ENCODE peak calls at places on chromosome 19, in nine cellular contexts. T, H, G, R, S, F, K, V and Y are unnamed samples.
A peak's percentile ranks its signal among the peaks of the same experiment; 100 is the strongest.

GRCh38 chr19:13006431-13007281 is 11.4 kb downstream of the NFIX start:
- DNase-seq in T (no peak), F (no peak), K (no peak), G (no peak), S (no peak), V (no peak), H (no peak), R (no peak), Y (no peak)

GRCh38 chr19:35262101-35262761 is 6.5 kb upstream of the USF2 start:
- DNase-seq in T (peak; percentile 3), V (no peak), R (no peak), S (no peak), G (no peak), H (no peak), K (no peak), F (no peak), Y (no peak)

GRCh38 chr19:3358919-3359849 is 7.2 kb upstream of the NFIC start:
- DNase-seq in R (peak; percentile 96), S (peak; percentile 57), F (peak; percentile 51), V (peak; percentile 64), T (peak; percentile 63), G (peak; percentile 78), H (peak; percentile 79), K (no peak), Y (peak; percentile 81)

GRCh38 chr19:58330458-58330857 is 3.7 kb downstream of the ZSCAN22 start:
- DNase-seq in G (no peak), F (no peak), H (no peak), S (peak; percentile 75), R (peak; percentile 48), V (no peak), K (peak; percentile 83), T (no peak), Y (peak; percentile 41)

GRCh38 chr19:5186293-5187050 is 154.1 kb downstream of the PTPRS start:
- DNase-seq in V (no peak), K (no peak), R (no peak), H (no peak), F (no peak), T (no peak), G (no peak), S (peak; percentile 73), Y (no peak)

GRCh38 chr19:48571378-48572162 is 19.6 kb downstream of the SULT2B1 start:
- DNase-seq in V (no peak), G (no peak), F (peak; percentile 72), K (no peak), H (no peak), R (no peak), T (no peak), S (no peak), Y (no peak)

GRCh38 chr19:1566392-1567115 is 1.6 kb downstream of the MEX3D start:
- DNase-seq in V (no peak), H (no peak), G (peak; percentile 68), F (peak; percentile 48), K (peak; percentile 62), R (peak; percentile 57), T (no peak), S (peak; percentile 87), Y (no peak)

GRCh38 chr19:30719189-30719990 is 347.2 kb downstream of the ZNF536 start:
- DNase-seq in R (no peak), T (peak; percentile 7), H (no peak), G (peak; percentile 81), V (no peak), F (no peak), K (peak; percentile 36), S (peak; percentile 22), Y (peak; percentile 1)

GRCh38 chr19:35291916-35292315 is at the start of gene MAG:
- DNase-seq in G (no peak), S (no peak), F (no peak), K (no peak), V (no peak), H (no peak), R (no peak), T (no peak), Y (no peak)

GRCh38 chr19:632228-633067 is 889 bp downstream of the POLRMT start:
- DNase-seq in R (peak; percentile 74), V (no peak), T (peak; percentile 55), H (peak; percentile 57), K (peak; percentile 62), F (no peak), S (peak; percentile 62), G (no peak), Y (peak; percentile 54)

GRCh38 chr19:33286899-33287298 is 15.4 kb downstream of the CEBPA start:
- DNase-seq in K (no peak), V (peak; percentile 65), T (no peak), S (no peak), G (no peak), H (no peak), R (no peak), F (no peak), Y (no peak)

GRCh38 chr19:42576241-42576640 is 18.5 kb downstream of the CEACAM8 start:
- DNase-seq in F (no peak), V (no peak), G (no peak), H (no peak), R (no peak), S (no peak), K (no peak), T (no peak), Y (no peak)

GRCh38 chr19:518292-519231 is 11.3 kb downstream of the TPGS1 start:
- DNase-seq in V (peak; percentile 31), H (peak; percentile 66), K (no peak), S (no peak), G (no peak), F (no peak), R (peak; percentile 60), T (peak; percentile 62), Y (peak; percentile 57)

GRCh38 chr19:19447536-19448237 is 42.2 kb downstream of the GATAD2A start:
- DNase-seq in H (no peak), F (no peak), R (no peak), S (no peak), V (peak; percentile 58), K (no peak), G (no peak), T (peak; percentile 71), Y (no peak)

GRCh38 chr19:31892060-31892459 is 453.4 kb upstream of the ZNF507 start:
- DNase-seq in F (no peak), H (no peak), R (no peak), V (no peak), T (no peak), S (no peak), G (no peak), K (no peak), Y (no peak)

GRCh38 chr19:14505488-14506239 is 9.7 kb upstream of the GIPC1 start:
- DNase-seq in R (peak; percentile 84), T (peak; percentile 87), H (peak; percentile 73), F (peak; percentile 26), K (peak; percentile 89), G (no peak), V (peak; percentile 64), S (peak; percentile 84), Y (peak; percentile 65)

GRCh38 chr19:35641515-35642151 is at the start of gene ETV2:
- DNase-seq in V (peak; percentile 43), T (peak; percentile 63), R (peak; percentile 80), G (no peak), K (no peak), H (no peak), S (peak; percentile 41), F (no peak), Y (peak; percentile 63)

GRCh38 chr19:41325640-41325946 is 15.6 kb downstream of the CCDC97 start:
- DNase-seq in H (no peak), K (no peak), T (no peak), G (no peak), S (no peak), R (no peak), F (no peak), V (no peak), Y (no peak)

GRCh38 chr19:36113895-36114762 is 546 bp downstream of the POLR2I start:
- DNase-seq in T (peak; percentile 45), F (peak; percentile 74), K (no peak), H (peak; percentile 28), G (no peak), V (peak; percentile 54), R (peak; percentile 53), S (peak; percentile 24), Y (peak; percentile 60)

GRCh38 chr19:43438291-43439162 is 23.8 kb downstream of the TEX101 start:
- DNase-seq in G (peak; percentile 79), V (no peak), F (no peak), S (peak; percentile 53), H (no peak), R (no peak), T (peak; percentile 43), K (peak; percentile 29), Y (peak; percentile 63)

GRCh38 chr19:7914598-7915045 is at the start of gene TGFBR3L:
- DNase-seq in S (no peak), V (no peak), F (no peak), G (no peak), R (no peak), T (no peak), H (no peak), K (no peak), Y (no peak)

GRCh38 chr19:55958356-55958755 is 10.7 kb downstream of the NLRP8 start:
- DNase-seq in V (no peak), K (no peak), S (no peak), R (no peak), F (no peak), T (no peak), H (no peak), G (no peak), Y (no peak)

GRCh38 chr19:22427587-22428298 is 5.6 kb upstream of the ZNF98 start:
- DNase-seq in T (no peak), H (no peak), R (no peak), S (no peak), G (no peak), V (no peak), F (no peak), K (no peak), Y (no peak)

GRCh38 chr19:48218964-48219363 is 36.7 kb downstream of the CARD8 start:
- DNase-seq in T (no peak), G (no peak), V (no peak), S (no peak), F (no peak), K (no peak), R (no peak), H (no peak), Y (no peak)

GRCh38 chr19:24054044-24054935 is 32.7 kb upstream of the ZNF254 start:
- DNase-seq in V (no peak), F (no peak), G (no peak), T (no peak), R (no peak), H (no peak), K (peak; percentile 82), S (peak; percentile 90), Y (no peak)

GRCh38 chr19:44647144-44647543 is 3.4 kb downstream of the PVR start:
- DNase-seq in S (no peak), H (no peak), G (no peak), V (no peak), F (no peak), T (no peak), K (no peak), R (no peak), Y (no peak)

GRCh38 chr19:10450853-10451609 is 30.7 kb downstream of the PDE4A start:
- DNase-seq in S (no peak), H (no peak), R (peak; percentile 96), K (peak; percentile 59), G (no peak), V (no peak), T (no peak), F (no peak), Y (peak; percentile 68)

GRCh38 chr19:51712461-51713081 is 11.2 kb downstream of the HAS1 start:
- DNase-seq in V (no peak), S (peak; percentile 52), K (peak; percentile 75), F (no peak), T (no peak), H (no peak), R (no peak), G (no peak), Y (peak; percentile 34)